ENCODE peak calls at places on chromosomes 7 and 10, in seven cellular contexts. I, V, Y, U, O, Z and P are unnamed samples.

GRCh38 chr7:50341709-50342108 is 37.2 kb downstream of the IKZF1 start:
- DNase-seq in I (no peak), V (no peak), Z (no peak), Y (no peak), O (no peak), U (no peak), P (no peak)

GRCh38 chr10:115239761-115240160 is 146.6 kb downstream of the ATRNL1 start:
- DNase-seq in I (no peak), Z (no peak), V (no peak), Y (no peak), U (no peak), O (no peak), P (no peak)

GRCh38 chr10:119263966-119264621 is 56.7 kb downstream of the GRK5 start:
- DNase-seq in Z (no peak), U (no peak), Y (no peak), I (no peak), O (peak), V (no peak), P (no peak)

GRCh38 chr10:88186335-88186734 is 322.9 kb downstream of the PTEN start:
- DNase-seq in Y (no peak), O (peak), V (no peak), I (peak), U (no peak), Z (no peak), P (no peak)

GRCh38 chr7:80736371-80736770 is 97.9 kb downstream of the CD36 start:
- DNase-seq in Y (no peak), I (peak), U (no peak), V (no peak), Z (no peak), O (no peak), P (no peak)

GRCh38 chr10:104581884-104582603 is 59.0 kb upstream of the SORCS3 start:
- DNase-seq in V (no peak), U (no peak), O (peak), I (peak), Z (no peak), Y (no peak), P (no peak)

GRCh38 chr10:35691522-35692236 is 49.6 kb upstream of the FZD8 start:
- DNase-seq in O (no peak), I (no peak), V (no peak), U (no peak), Y (no peak), Z (no peak), P (no peak)

GRCh38 chr10:119199231-119199992 is 8.0 kb upstream of the GRK5 start:
- DNase-seq in I (peak), Y (peak), V (peak), O (peak), U (peak), Z (no peak), P (no peak)

DNA sequence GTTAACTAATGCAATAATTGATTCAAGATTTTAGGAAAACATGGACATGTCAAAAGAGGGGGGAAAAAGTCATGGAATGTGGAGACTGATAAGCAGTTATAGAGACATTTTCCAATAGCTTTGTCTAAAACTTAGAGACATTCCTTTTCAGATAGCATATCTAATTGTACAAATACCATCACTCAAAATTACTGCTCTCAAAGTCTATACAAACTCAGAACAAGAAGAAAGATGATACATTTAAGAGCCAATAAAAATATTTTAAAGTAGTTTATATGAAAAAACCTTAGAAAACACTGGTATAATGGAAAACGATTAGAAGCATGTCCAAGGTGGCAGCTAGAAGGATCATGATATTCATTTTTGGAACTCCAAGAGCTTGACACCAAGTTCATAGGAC is 146.5 kb downstream of the DOCK4 start:
- DNase-seq in O (no peak), I (no peak), U (no peak), Y (no peak), V (no peak), Z (no peak), P (no peak)
- TF ChIP-seq CTCF in O (no peak), I (no peak), U (no peak), Y (no peak), V (no peak), Z (no peak), P (no peak)

GRCh38 chr10:13414855-13415254 is 66.8 kb upstream of the SEPHS1 start:
- DNase-seq in U (no peak), Z (no peak), O (peak), I (peak), Y (no peak), V (no peak), P (no peak)
- TF ChIP-seq CTCF in U (no peak), Z (no peak), O (peak), I (peak), Y (no peak), V (no peak), P (no peak)

DNA sequence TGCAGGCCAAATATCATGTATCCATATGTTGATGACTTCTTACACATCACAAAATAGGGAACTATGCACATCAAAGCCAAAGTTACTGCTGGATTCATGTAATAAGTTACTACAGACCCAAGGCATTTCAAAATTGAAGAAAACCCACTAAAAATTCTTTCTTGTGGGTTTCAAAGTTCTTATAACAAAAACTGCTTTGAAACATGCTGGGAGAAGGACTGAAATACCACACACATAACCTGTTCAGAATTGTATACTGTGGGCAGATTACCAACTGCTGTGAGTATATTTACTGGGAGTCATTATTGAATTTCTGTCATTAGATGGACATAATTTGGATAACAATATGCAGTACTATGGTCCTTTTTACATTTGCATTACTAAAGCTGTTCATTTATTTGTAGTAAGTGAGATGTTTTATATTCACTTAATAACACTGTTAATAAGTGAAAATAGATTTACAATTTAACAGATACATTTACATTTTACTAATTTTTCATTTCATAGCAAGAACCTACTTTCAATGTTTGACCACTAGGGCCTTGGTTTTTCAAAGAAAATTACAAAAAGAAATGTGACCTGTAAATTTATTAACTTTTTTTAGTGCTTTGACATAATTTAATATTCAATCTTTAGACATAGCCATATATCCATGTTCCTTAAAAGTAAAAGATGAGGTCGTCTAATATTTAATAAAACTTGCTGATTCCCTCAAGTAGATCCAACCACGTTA is 132.6 kb downstream of the MAGI2 start:
- DNase-seq in Z (no peak), U (no peak), I (no peak), V (no peak), Y (no peak), O (no peak), P (no peak)
- TF ChIP-seq CTCF in Z (no peak), U (no peak), I (no peak), V (no peak), Y (peak), O (no peak), P (no peak)

DNA sequence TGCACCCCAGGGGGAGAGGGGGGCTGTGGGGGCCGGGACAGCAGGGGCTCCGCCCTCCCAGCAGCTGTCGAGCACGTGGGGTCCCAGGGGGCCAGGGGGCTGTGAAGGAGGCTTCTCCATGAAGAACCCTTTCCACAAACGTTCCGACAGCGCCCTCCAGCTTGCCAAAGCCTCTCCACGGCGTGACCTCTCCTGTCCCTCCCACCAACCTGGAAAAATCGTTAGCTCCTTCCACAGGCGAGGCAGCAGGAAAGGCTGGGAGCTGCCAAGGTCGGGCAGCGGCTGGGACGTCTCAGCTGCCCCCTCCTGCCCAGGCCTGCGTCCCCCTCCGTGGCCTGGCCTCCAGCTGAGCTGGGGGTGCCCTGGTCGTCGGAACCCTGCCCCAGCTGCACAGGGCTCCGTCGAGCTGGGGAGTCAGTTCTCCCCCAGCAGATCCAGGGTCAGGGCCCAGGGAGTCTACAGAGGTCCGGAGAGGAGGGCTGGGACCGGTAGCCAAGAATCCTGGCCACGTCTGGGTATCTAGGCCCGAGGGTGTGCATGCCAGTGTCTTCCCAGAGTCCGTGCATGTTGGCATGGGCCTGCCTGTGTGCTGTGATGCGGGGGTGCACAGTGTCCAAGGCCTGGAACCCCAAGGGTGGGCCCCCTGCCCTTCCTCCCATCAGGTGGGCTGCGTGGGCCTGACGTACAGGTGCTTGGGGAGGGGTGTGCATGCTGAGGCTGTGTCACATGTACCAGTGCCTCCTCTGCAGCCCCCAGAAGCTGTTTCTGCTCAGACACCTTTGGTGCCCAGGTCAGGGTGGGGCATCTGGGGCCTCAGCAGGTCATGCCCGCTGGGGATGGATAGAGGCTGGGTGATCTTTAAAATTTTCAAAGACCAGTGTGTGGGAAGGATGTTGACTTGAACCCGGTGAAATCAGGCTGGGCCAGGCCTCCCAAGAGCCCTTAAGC is 66.5 kb downstream of the UNCX start:
- DNase-seq in I (no peak), O (no peak), V (no peak), Y (no peak), U (no peak), Z (peak), P (no peak)
- TF ChIP-seq CTCF in I (no peak), O (no peak), V (no peak), Y (no peak), U (no peak), Z (no peak), P (no peak)

GRCh38 chr10:92740762-92741161 is 51.0 kb downstream of the HHEX start:
- DNase-seq in Y (no peak), Z (no peak), U (no peak), V (no peak), O (peak), I (peak), P (no peak)
- TF ChIP-seq CTCF in Y (no peak), Z (no peak), U (no peak), V (no peak), O (no peak), I (no peak), P (no peak)

GRCh38 chr7:121373177-121373576 is 22.9 kb downstream of the FAM3C start:
- DNase-seq in I (no peak), O (no peak), V (no peak), Z (no peak), U (no peak), Y (no peak), P (no peak)
- TF ChIP-seq CTCF in I (no peak), O (no peak), V (no peak), Z (no peak), U (no peak), Y (peak), P (no peak)

GRCh38 chr7:111067682-111068081 is 23.2 kb upstream of the LRRN3 start:
- DNase-seq in Z (no peak), U (no peak), I (no peak), O (no peak), V (no peak), Y (no peak), P (no peak)

GRCh38 chr7:111071556-111071955 is 19.4 kb upstream of the LRRN3 start:
- DNase-seq in V (no peak), U (no peak), Y (no peak), Z (no peak), I (no peak), O (no peak), P (no peak)

GRCh38 chr7:111063166-111063565 is 27.8 kb upstream of the LRRN3 start:
- DNase-seq in O (no peak), V (no peak), U (no peak), Z (no peak), Y (no peak), I (no peak), P (no peak)

GRCh38 chr7:111068618-111069017 is 22.3 kb upstream of the LRRN3 start:
- DNase-seq in V (no peak), Z (no peak), U (no peak), I (no peak), O (no peak), Y (no peak), P (no peak)

GRCh38 chr7:111067251-111067650 is 23.7 kb upstream of the LRRN3 start:
- DNase-seq in I (no peak), V (no peak), Y (no peak), Z (no peak), O (no peak), U (no peak), P (no peak)
- TF ChIP-seq CTCF in I (no peak), V (no peak), Y (no peak), Z (no peak), O (no peak), U (no peak), P (no peak)

GRCh38 chr10:124627851-124628675 is 116.1 kb downstream of the FAM53B start:
- DNase-seq in U (no peak), O (no peak), Z (no peak), Y (no peak), V (peak), I (no peak), P (no peak)

GRCh38 chr10:124624875-124625274 is 119.3 kb downstream of the FAM53B start:
- DNase-seq in O (no peak), V (no peak), Y (no peak), Z (no peak), U (no peak), I (no peak), P (no peak)

GRCh38 chr10:124628676-124629021 is 115.5 kb downstream of the FAM53B start:
- DNase-seq in Z (no peak), U (no peak), Y (no peak), I (no peak), O (no peak), V (no peak), P (no peak)

GRCh38 chr10:124625831-124626238 is 118.3 kb downstream of the FAM53B start:
- DNase-seq in U (no peak), Z (no peak), V (peak), I (no peak), Y (no peak), O (no peak), P (no peak)

DNA sequence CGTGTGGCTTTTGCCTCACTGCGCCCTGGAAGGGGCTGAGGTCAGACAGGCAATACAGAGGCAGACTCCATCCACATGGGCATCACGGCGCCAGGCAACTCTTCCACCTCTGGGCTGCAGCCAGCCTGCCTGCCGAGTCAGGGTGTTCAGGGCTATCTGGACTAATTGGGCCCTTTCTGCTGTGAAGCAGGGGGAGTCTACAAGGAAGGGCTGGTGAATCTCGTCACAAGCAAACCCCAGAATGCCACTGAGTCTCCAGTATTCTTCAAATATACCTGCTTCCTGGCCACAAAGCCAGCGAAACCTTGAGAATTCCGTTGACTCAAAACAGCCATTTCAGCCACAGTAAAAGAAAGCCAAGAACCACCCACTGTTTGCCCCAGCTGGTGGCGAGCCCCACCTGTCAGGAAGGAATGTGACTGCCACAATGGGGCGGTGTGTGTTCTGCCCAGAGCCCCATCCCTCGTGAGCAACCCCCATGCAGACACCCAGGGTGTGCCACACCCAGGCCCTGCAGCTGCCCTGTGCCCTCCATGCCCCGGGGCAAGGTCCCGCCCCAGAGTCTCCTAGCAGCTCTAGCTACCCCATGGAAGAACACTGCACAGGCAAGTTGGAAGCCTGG is 117.3 kb downstream of the FAM53B start:
- DNase-seq in V (no peak), Y (no peak), I (no peak), U (no peak), Z (no peak), O (no peak), P (no peak)
- TF ChIP-seq CTCF in V (no peak), Y (no peak), I (no peak), U (no peak), Z (no peak), O (no peak), P (no peak)